ENCODE peak calls at places on chromosomes 6 and 20, in six cellular contexts. One of them, this sample, is unnamed.

GRCh38 chr6:1544000-1544399 is 65.7 kb upstream of the FOXC1 start:
- DNase-seq in NCI-H2171: no peak
- DNase-seq in mesenchymal stem cell: no peak
- DNase-seq in NT2/D1: no peak
- DNase-seq in nephron progenitor cell: no peak
- DNase-seq in activated CD4-positive, alpha-beta T cell treated with anti-CD3 and anti-CD28 coated beads, Interleukin-2, amount 50 U/mL, for 48 hours: no peak
- DNase-seq in this sample: no peak

GRCh38 chr6:99885051-99885450 is 109.0 kb downstream of the MCHR2 start:
- DNase-seq in NT2/D1: no peak
- DNase-seq in NCI-H2171: no peak
- DNase-seq in nephron progenitor cell: no peak
- DNase-seq in activated CD4-positive, alpha-beta T cell treated with anti-CD3 and anti-CD28 coated beads, Interleukin-2, amount 50 U/mL, for 48 hours: no peak
- DNase-seq in mesenchymal stem cell: no peak
- DNase-seq in this sample: no peak

GRCh38 chr6:70549327-70549726 is 17.4 kb upstream of the SDHAF4 start:
- DNase-seq in NCI-H2171: no peak
- DNase-seq in mesenchymal stem cell: no peak
- DNase-seq in activated CD4-positive, alpha-beta T cell treated with anti-CD3 and anti-CD28 coated beads, Interleukin-2, amount 50 U/mL, for 48 hours: no peak
- DNase-seq in nephron progenitor cell: no peak
- DNase-seq in NT2/D1: no peak
- DNase-seq in this sample: no peak

GRCh38 chr6:139623382-139623781 is 248.9 kb upstream of the CITED2 start:
- DNase-seq in NCI-H2171: no peak
- DNase-seq in NT2/D1: no peak
- DNase-seq in nephron progenitor cell: no peak
- DNase-seq in activated CD4-positive, alpha-beta T cell treated with anti-CD3 and anti-CD28 coated beads, Interleukin-2, amount 50 U/mL, for 48 hours: no peak
- DNase-seq in mesenchymal stem cell: no peak
- DNase-seq in this sample: no peak

GRCh38 chr6:7241160-7241559 is 71.8 kb downstream of the SSR1 start:
- DNase-seq in nephron progenitor cell: no peak
- DNase-seq in NCI-H2171: no peak
- DNase-seq in mesenchymal stem cell: no peak
- DNase-seq in NT2/D1: no peak
- DNase-seq in activated CD4-positive, alpha-beta T cell treated with anti-CD3 and anti-CD28 coated beads, Interleukin-2, amount 50 U/mL, for 48 hours: no peak
- DNase-seq in this sample: no peak

GRCh38 chr20:21105429-21106170 is 558 bp downstream of the LINC00237 start:
- DNase-seq in nephron progenitor cell: peak
- DNase-seq in NT2/D1: no peak
- DNase-seq in mesenchymal stem cell: no peak
- DNase-seq in NCI-H2171: no peak
- DNase-seq in activated CD4-positive, alpha-beta T cell treated with anti-CD3 and anti-CD28 coated beads, Interleukin-2, amount 50 U/mL, for 48 hours: no peak
- DNase-seq in this sample: no peak

GRCh38 chr20:51884561-51884960 is 82.2 kb upstream of the SALL4 start:
- DNase-seq in nephron progenitor cell: no peak
- DNase-seq in NT2/D1: no peak
- DNase-seq in NCI-H2171: no peak
- DNase-seq in activated CD4-positive, alpha-beta T cell treated with anti-CD3 and anti-CD28 coated beads, Interleukin-2, amount 50 U/mL, for 48 hours: no peak
- DNase-seq in mesenchymal stem cell: peak
- DNase-seq in this sample: no peak

GRCh38 chr20:22563062-22563965 is 21.1 kb downstream of the FOXA2 start:
- DNase-seq in NCI-H2171: no peak
- DNase-seq in mesenchymal stem cell: no peak
- DNase-seq in NT2/D1: no peak
- DNase-seq in activated CD4-positive, alpha-beta T cell treated with anti-CD3 and anti-CD28 coated beads, Interleukin-2, amount 50 U/mL, for 48 hours: no peak
- DNase-seq in nephron progenitor cell: no peak
- DNase-seq in this sample: no peak

GRCh38 chr6:20223119-20223518 is 10.8 kb upstream of the MBOAT1 start:
- DNase-seq in mesenchymal stem cell: no peak
- DNase-seq in nephron progenitor cell: no peak
- DNase-seq in NCI-H2171: no peak
- DNase-seq in activated CD4-positive, alpha-beta T cell treated with anti-CD3 and anti-CD28 coated beads, Interleukin-2, amount 50 U/mL, for 48 hours: no peak
- DNase-seq in NT2/D1: no peak
- DNase-seq in this sample: no peak

GRCh38 chr20:37773260-37773825 is 79.5 kb downstream of the CTNNBL1 start:
- DNase-seq in activated CD4-positive, alpha-beta T cell treated with anti-CD3 and anti-CD28 coated beads, Interleukin-2, amount 50 U/mL, for 48 hours: no peak
- DNase-seq in NCI-H2171: no peak
- DNase-seq in NT2/D1: no peak
- DNase-seq in mesenchymal stem cell: no peak
- DNase-seq in nephron progenitor cell: no peak
- DNase-seq in this sample: no peak

GRCh38 chr6:4102687-4103244 is 23.8 kb upstream of the FAM217A start:
- DNase-seq in nephron progenitor cell: no peak
- DNase-seq in NT2/D1: no peak
- DNase-seq in mesenchymal stem cell: no peak
- DNase-seq in activated CD4-positive, alpha-beta T cell treated with anti-CD3 and anti-CD28 coated beads, Interleukin-2, amount 50 U/mL, for 48 hours: no peak
- DNase-seq in NCI-H2171: peak
- DNase-seq in this sample: no peak

GRCh38 chr6:121857551-121857950 is 422.1 kb downstream of the GJA1 start:
- DNase-seq in NT2/D1: no peak
- DNase-seq in nephron progenitor cell: no peak
- DNase-seq in mesenchymal stem cell: no peak
- DNase-seq in NCI-H2171: no peak
- DNase-seq in activated CD4-positive, alpha-beta T cell treated with anti-CD3 and anti-CD28 coated beads, Interleukin-2, amount 50 U/mL, for 48 hours: no peak
- DNase-seq in this sample: peak

GRCh38 chr6:17115251-17116089 is 13.6 kb downstream of the STMND1 start:
- DNase-seq in NCI-H2171: no peak
- DNase-seq in NT2/D1: no peak
- DNase-seq in activated CD4-positive, alpha-beta T cell treated with anti-CD3 and anti-CD28 coated beads, Interleukin-2, amount 50 U/mL, for 48 hours: no peak
- DNase-seq in nephron progenitor cell: no peak
- DNase-seq in mesenchymal stem cell: peak
- DNase-seq in this sample: no peak

GRCh38 chr6:107179004-107179403 is 63.7 kb upstream of the BEND3 start:
- DNase-seq in mesenchymal stem cell: peak
- DNase-seq in nephron progenitor cell: no peak
- DNase-seq in activated CD4-positive, alpha-beta T cell treated with anti-CD3 and anti-CD28 coated beads, Interleukin-2, amount 50 U/mL, for 48 hours: peak
- DNase-seq in NCI-H2171: no peak
- DNase-seq in NT2/D1: no peak
- DNase-seq in this sample: no peak

GRCh38 chr20:45017281-45017680 is 51.0 kb downstream of the STK4 start:
- DNase-seq in activated CD4-positive, alpha-beta T cell treated with anti-CD3 and anti-CD28 coated beads, Interleukin-2, amount 50 U/mL, for 48 hours: no peak
- DNase-seq in NCI-H2171: no peak
- DNase-seq in mesenchymal stem cell: no peak
- DNase-seq in NT2/D1: no peak
- DNase-seq in nephron progenitor cell: no peak
- DNase-seq in this sample: no peak

GRCh38 chr20:59422911-59423520 is 122.6 kb downstream of the EDN3 start:
- DNase-seq in NCI-H2171: no peak
- DNase-seq in nephron progenitor cell: no peak
- DNase-seq in mesenchymal stem cell: no peak
- DNase-seq in NT2/D1: no peak
- DNase-seq in activated CD4-positive, alpha-beta T cell treated with anti-CD3 and anti-CD28 coated beads, Interleukin-2, amount 50 U/mL, for 48 hours: no peak
- DNase-seq in this sample: no peak

GRCh38 chr20:2283706-2284423 is 11.9 kb upstream of the TGM3 start:
- DNase-seq in NCI-H2171: no peak
- DNase-seq in NT2/D1: peak
- DNase-seq in nephron progenitor cell: no peak
- DNase-seq in activated CD4-positive, alpha-beta T cell treated with anti-CD3 and anti-CD28 coated beads, Interleukin-2, amount 50 U/mL, for 48 hours: no peak
- DNase-seq in mesenchymal stem cell: no peak
- DNase-seq in this sample: peak

This sample was measured in T47D.